ENCODE peak calls at places on chromosome 14, in four cellular contexts. X, W, O and J are unnamed samples. For H3K4me1, the result is how much of the 10 kb centered on the place peaks cover.

GRCh38 chr14:43471595-43471994 is 1035.5 kb downstream of the FSCB start:
- DNase-seq in X (no peak), W (peak), O (no peak), J (no peak)

GRCh38 chr14:65506801-65507200 is 94.3 kb downstream of the FUT8 start:
- DNase-seq in X (no peak), W (peak), O (no peak), J (peak)

GRCh38 chr14:63421226-63421625 is 102.5 kb upstream of the GPHB5 start:
- DNase-seq in X (no peak), W (no peak), O (no peak), J (no peak)

GRCh38 chr14:67819563-67820411 is at the start of gene RAD51B:
- DNase-seq in X (peak), W (peak), O (peak), J (peak)

GRCh38 chr14:90280096-90280495 is 23.7 kb downstream of the PSMC1 start:
- DNase-seq in X (no peak), W (no peak), O (no peak), J (no peak)

GRCh38 chr14:24138396-24139271 is 2.6 kb downstream of the PSME1 start:
- DNase-seq in X (no peak), W (no peak), O (peak), J (no peak)

GRCh38 chr14:58863576-58864345 is 226.0 kb downstream of the DACT1 start:
- DNase-seq in X (no peak), W (no peak), O (no peak), J (no peak)

GRCh38 chr14:98136019-98136418 is 1136.0 kb downstream of the BCL11B start:
- DNase-seq in X (no peak), W (no peak), O (no peak), J (no peak)

GRCh38 chr14:25150934-25151790 is 101.2 kb upstream of the STXBP6 start:
- DNase-seq in X (no peak), W (peak), O (no peak), J (peak)

GRCh38 chr14:51609987-51610283 is 41.8 kb upstream of the FRMD6 start:
- DNase-seq in X (no peak), W (no peak), O (no peak), J (no peak)

GRCh38 chr14:65957631-65958205 is 528.5 kb upstream of the CCDC196 start:
- DNase-seq in X (no peak), W (peak), O (no peak), J (no peak)

GRCh38 chr14:78950654-78951053 is 780.5 kb downstream of the NRXN3 start:
- DNase-seq in X (no peak), W (no peak), O (no peak), J (peak)

GRCh38 chr14:22225526-22226133 is 363.4 kb downstream of the DAD1 start:
- DNase-seq in X (no peak), W (no peak), O (no peak), J (no peak)

GRCh38 chr14:23829736-23830474 is 123.7 kb upstream of the DHRS4 start:
- DNase-seq in X (peak), W (no peak), O (no peak), J (peak)

GRCh38 chr14:78933948-78934524 is 763.9 kb downstream of the NRXN3 start:
- DNase-seq in X (no peak), W (peak), O (no peak), J (peak)

GRCh38 chr14:92659765-92660561 is 88.5 kb downstream of the LGMN start:
- DNase-seq in X (no peak), W (no peak), O (peak), J (no peak)

GRCh38 chr14:55955175-55955574 is 163.0 kb upstream of the PELI2 start:
- DNase-seq in X (no peak), W (no peak), O (no peak), J (no peak)

GRCh38 chr14:47012533-47012932 is 361.0 kb upstream of the RPL10L start:
- DNase-seq in X (no peak), W (no peak), O (no peak), J (no peak)

GRCh38 chr14:101947904-101948665 is 16.3 kb upstream of the DYNC1H1 start:
- DNase-seq in X (peak), W (peak), O (peak), J (peak)

GRCh38 chr14:71117839-71118743 is 210.8 kb downstream of the PCNX1 start:
- DNase-seq in X (no peak), W (peak), O (no peak), J (peak)

GRCh38 chr14:26605602-26606001 is 7.8 kb upstream of the NOVA1 start:
- DNase-seq in X (no peak), W (no peak), O (no peak), J (no peak)

GRCh38 chr14:80584638-80585505 is 356.7 kb downstream of the CEP128 start:
- DNase-seq in X (no peak), W (no peak), O (no peak), J (peak)

GRCh38 chr14:78519863-78520262 is 349.7 kb downstream of the NRXN3 start:
- DNase-seq in X (peak), W (peak), O (no peak), J (peak)

GRCh38 chr14:63857467-63858030 is 4.7 kb downstream of the SYNE2 start:
- DNase-seq in X (no peak), W (no peak), O (no peak), J (no peak)

GRCh38 chr14:24443053-24443683 is 592 bp upstream of the SDR39U1 start:
- DNase-seq in X (no peak), W (no peak), O (no peak), J (no peak)

GRCh38 chr14:76203086-76204001 is 51.6 kb downstream of the GPATCH2L start:
- DNase-seq in X (peak), W (no peak), O (peak), J (peak)

GRCh38 chr14:31954991-31955390 is 122.1 kb upstream of the ARHGAP5 start:
- DNase-seq in X (no peak), W (no peak), O (no peak), J (no peak)

GRCh38 chr14:96461950-96462798 is 40.0 kb upstream of the PAPOLA start:
- DNase-seq in X (no peak), W (peak), O (no peak), J (peak)

GRCh38 chr14:55671641-55672040 is 91.6 kb downstream of the KTN1 start:
- DNase-seq in X (no peak), W (no peak), O (no peak), J (no peak)

GRCh38 chr14:94897092-94897491 is 127.2 kb upstream of the GSC start:
- DNase-seq in X (no peak), W (no peak), O (no peak), J (no peak)

GRCh38 chr14:22095845-22096510 is 422.4 kb upstream of the OR4E1 start:
- DNase-seq in X (no peak), W (no peak), O (no peak), J (peak)

GRCh38 chr14:75295061-75295461 is 16.4 kb downstream of the FOS start:
- DNase-seq in X (peak), W (peak), O (peak), J (peak)

GRCh38 chr14:69091695-69092094 is 61.2 kb downstream of the DCAF5 start:
- DNase-seq in X (no peak), W (no peak), O (no peak), J (no peak)
- H3K4me3 ChIP-seq in X (no peak), W (no peak), O (no peak), J (no peak)

GRCh38 chr14:100679707-100680438 is 46.8 kb upstream of the DLK1 start:
- DNase-seq in X (no peak), W (no peak), O (peak), J (no peak)
- H3K4me1 ChIP-seq in X (half or more), W (under half), O (under half), J (under half)

GRCh38 chr14:105070760-105071137 is 5.5 kb upstream of the GPR132 start:
- DNase-seq in X (no peak), W (no peak), O (peak), J (no peak)

GRCh38 chr14:105071326-105071725 is 6.1 kb upstream of the GPR132 start:
- DNase-seq in X (no peak), W (no peak), O (peak), J (no peak)

GRCh38 chr14:105069554-105069886 is 4.3 kb upstream of the GPR132 start:
- DNase-seq in X (no peak), W (no peak), O (no peak), J (no peak)

GRCh38 chr14:105068818-105069217 is 3.6 kb upstream of the GPR132 start:
- DNase-seq in X (no peak), W (no peak), O (no peak), J (no peak)

GRCh38 chr14:105069887-105070759 is 4.9 kb upstream of the GPR132 start:
- DNase-seq in X (peak), W (no peak), O (peak), J (no peak)
- H3K4me3 ChIP-seq in X (no peak), W (no peak), O (no peak), J (no peak)

GRCh38 chr14:54572316-54572715 is 5.4 kb downstream of the SAMD4A start:
- DNase-seq in X (no peak), W (peak), O (no peak), J (peak)
- H3K4me1 ChIP-seq in X (under half), W (under half), O (under half), J (under half)

GRCh38 chr14:35343709-35344474 is 51.7 kb downstream of the PSMA6 start:
- DNase-seq in X (no peak), W (no peak), O (no peak), J (peak)

GRCh38 chr14:35339761-35340406 is 47.7 kb downstream of the PSMA6 start:
- DNase-seq in X (no peak), W (no peak), O (no peak), J (no peak)

GRCh38 chr14:35342160-35343010 is 50.2 kb downstream of the PSMA6 start:
- DNase-seq in X (peak), W (no peak), O (no peak), J (no peak)

GRCh38 chr14:35340616-35341453 is 48.7 kb downstream of the PSMA6 start:
- DNase-seq in X (no peak), W (no peak), O (no peak), J (peak)

DNA sequence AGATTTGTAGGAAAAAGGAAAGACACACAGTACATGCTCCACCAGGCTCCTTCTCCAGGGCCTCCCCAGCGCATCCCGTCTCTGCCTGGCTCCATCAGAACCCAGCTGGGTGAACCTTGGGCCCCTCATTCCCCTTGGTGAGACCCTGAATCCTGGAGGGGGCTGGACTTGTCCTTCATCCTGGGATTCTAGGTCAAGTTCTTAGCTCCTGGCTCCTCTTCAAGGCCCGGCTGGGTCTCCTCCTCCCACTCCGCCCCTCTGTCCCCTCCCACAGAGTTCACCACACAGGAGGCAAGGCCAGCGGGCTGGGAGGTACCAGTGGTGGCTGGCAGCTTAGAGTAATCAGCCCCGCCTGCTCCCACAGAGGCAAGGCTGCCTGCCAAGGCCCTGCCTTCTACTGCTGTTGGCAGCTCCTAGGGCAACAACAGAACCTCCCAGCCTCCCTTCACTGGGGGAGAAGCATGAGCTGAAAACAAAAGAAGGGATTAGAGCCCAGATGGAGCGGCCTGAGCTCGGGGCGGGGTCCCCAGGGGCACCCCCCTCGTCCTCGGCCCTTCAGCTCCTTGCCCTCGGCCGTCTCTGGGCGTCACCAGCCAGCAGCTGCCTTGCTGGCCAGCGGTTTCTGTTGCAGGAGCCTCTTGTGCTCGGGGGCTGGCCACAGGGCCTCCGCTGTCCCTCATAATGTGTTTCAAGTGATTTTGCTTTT is 49.4 kb downstream of the PSMA6 start:
- DNase-seq in X (peak), W (peak), O (peak), J (peak)
- H3K4me3 ChIP-seq in X (no peak), W (no peak), O (peak), J (no peak)

GRCh38 chr14:60332869-60333268 is 83.8 kb downstream of the PPM1A start:
- DNase-seq in X (no peak), W (no peak), O (no peak), J (no peak)
- H3K4me1 ChIP-seq in X (under half), W (under half), O (under half), J (under half)

DNA sequence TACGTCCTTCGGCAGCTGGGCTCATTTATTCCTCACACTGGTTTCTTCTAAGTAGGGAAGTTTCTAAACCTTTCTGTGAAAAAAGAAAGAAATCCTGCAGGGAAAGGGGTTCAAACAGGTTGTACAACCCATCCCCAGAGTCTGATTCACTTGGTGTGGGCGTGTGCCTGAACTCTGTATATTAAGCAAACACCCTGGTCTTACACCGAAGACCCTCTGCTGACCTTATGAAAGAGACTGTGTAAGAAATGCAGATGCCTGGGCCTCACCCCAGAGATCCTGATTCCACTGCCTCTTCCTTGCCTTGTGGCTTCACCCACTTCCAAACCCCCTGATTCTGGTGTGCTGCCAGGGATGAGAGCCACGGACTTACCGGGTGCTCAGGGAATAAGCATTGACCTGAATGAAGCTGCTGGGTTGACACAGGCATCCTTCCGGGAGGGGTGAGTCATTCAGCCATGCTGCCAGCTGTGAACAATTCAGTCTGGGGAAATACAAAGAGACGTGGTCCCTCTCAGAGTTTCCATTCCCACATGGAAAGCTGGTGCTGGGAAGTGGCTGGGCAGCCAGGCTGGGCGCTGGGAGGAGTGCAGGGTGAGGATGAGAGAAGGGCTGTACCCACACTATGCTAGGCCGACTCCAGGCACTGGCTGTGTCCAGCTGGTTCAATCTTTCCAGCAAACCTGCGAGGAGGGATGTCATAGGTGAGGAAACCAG is 26.5 kb upstream of the ACTN1 start:
- DNase-seq in X (peak), W (no peak), O (peak), J (no peak)
- H3K4me3 ChIP-seq in X (no peak), W (no peak), O (no peak), J (no peak)

GRCh38 chr14:88420187-88420586 is 34.7 kb downstream of the SPATA7 start:
- DNase-seq in X (no peak), W (no peak), O (no peak), J (no peak)
- H3K4me1 ChIP-seq in X (under half), W (under half), O (under half), J (under half)

GRCh38 chr14:30299915-30300314 is 259.0 kb upstream of the G2E3 start:
- DNase-seq in X (no peak), W (no peak), O (no peak), J (no peak)
- H3K4me3 ChIP-seq in X (no peak), W (no peak), O (no peak), J (no peak)